ENCODE peak calls at places on chromosomes 4 and X, in nine cellular contexts. S, Z, C, U, L, V, B, P and N are unnamed samples. For H3K4me1 and H3K27me3, the result is how much of the 10 kb centered on the place peaks cover.

GRCh38 chrX:22634751-22635150 is 362.0 kb downstream of the CBLL2 start:
- DNase-seq in L (no peak), V (no peak), Z (no peak), C (no peak), U (no peak), P (peak), S (no peak), B (no peak), N (no peak)

GRCh38 chrX:47662144-47662657 is 3.2 kb upstream of the UXT start:
- DNase-seq in C (no peak), V (no peak), Z (no peak), B (no peak), U (no peak), S (peak), P (peak), L (no peak), N (no peak)

GRCh38 chr4:186904104-186904503 is 180.4 kb upstream of the FAT1 start:
- DNase-seq in B (no peak), S (no peak), C (no peak), U (no peak), Z (no peak), P (peak), L (no peak), V (no peak), N (no peak)

GRCh38 chrX:130523460-130524394 is 121.9 kb downstream of the RBMX2 start:
- DNase-seq in L (no peak), S (peak), U (peak), V (peak), C (peak), Z (no peak), P (peak), B (peak), N (peak)

GRCh38 chr4:24103434-24104168 is 213.8 kb upstream of the PPARGC1A start:
- DNase-seq in S (no peak), V (no peak), C (no peak), Z (no peak), P (peak), L (no peak), B (no peak), U (no peak), N (no peak)

GRCh38 chrX:49876750-49877149 is 2.5 kb upstream of the USP27X start:
- DNase-seq in S (no peak), B (peak), L (peak), Z (no peak), U (no peak), C (no peak), V (no peak), P (peak), N (no peak)

GRCh38 chr4:860561-860960 is 34.6 kb upstream of the CPLX1 start:
- DNase-seq in C (no peak), V (peak), P (no peak), Z (no peak), B (no peak), U (no peak), S (no peak), L (no peak), N (no peak)

GRCh38 chr4:150886597-150886996 is 128.5 kb downstream of the LRBA start:
- DNase-seq in B (no peak), Z (no peak), C (no peak), S (no peak), P (no peak), L (no peak), U (no peak), V (no peak), N (no peak)

DNA sequence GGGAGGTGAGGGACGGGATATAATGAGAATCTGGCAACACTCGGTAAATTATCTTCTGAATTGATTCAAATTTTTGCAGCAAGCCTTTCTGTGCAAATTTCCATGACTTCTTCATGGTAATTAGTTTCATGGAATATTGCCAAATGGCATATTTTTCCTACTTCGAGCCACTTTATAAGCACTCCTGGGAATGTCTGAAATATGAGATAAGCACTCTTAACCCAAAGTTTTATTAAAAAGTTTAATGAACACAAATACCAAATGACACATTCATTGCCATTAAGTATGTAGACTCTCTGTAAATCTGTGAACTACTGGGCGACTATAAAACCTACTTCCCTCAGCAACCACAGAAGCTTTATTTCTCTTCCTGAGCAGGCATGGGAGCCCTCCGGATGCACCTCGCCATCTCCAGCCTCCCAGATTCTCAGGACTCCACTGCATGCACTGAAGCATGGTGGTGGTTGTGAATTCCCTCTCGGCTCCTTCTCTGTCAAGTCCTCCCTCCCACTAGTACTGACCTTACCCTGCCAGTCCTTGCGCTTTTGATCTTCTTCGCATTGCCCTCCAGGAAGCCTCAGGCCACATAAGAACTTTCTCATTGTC is 154.4 kb upstream of the RPL34 start:
- DNase-seq in L (no peak), S (no peak), U (no peak), V (no peak), P (peak), Z (no peak), B (no peak), C (no peak), N (no peak)
- H3K4me1 ChIP-seq in L (under half), S (under half), U (under half), V (under half), P (under half), Z (under half), B (under half), C (under half), N (under half)

DNA sequence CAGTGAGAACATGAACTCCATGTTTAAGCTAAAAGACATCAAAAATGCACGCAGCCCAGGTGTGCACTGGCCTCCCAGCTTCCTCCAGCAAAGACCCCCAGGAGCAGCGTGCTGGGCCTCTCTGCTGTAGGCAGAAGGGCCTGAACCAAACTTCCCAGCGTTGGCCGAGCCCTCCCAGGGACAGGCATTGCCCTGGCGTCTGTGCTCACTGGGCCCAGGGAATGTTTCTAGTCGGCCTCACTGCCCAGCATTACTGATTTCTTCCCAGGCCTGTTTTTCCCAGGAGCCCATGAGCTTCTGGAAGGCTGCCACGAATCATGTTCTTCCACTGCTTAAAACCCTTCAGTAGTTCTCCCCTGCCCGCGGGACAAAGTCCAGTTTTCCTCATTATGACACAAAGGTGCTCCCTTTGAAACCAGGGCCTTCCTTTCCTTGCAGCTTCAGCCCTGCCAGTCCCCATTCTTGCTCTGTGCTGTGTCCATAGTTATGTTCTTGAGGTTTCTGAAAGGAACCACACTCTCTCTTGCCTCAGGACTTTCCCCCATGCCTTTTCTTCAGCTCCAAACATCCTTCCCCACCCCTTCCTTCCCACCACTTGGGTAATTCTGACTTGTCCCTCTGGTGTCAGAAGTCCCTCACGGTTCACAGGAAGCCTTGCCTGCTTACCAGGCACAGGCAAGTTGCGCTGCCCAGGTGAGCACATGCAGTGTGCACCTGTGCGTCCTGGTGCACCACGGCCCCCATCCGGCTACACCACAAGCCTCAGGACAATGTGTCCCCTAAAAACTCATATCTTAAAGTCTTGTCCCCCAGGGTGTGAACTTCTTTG is 93.4 kb upstream of the ENPP6 start:
- DNase-seq in B (peak), U (peak), V (no peak), S (no peak), Z (no peak), P (no peak), L (peak), C (no peak), N (peak)
- H3K27ac ChIP-seq in B (no peak), U (peak), V (no peak), S (no peak), Z (no peak), P (no peak), L (peak), C (no peak), N (no peak)

GRCh38 chr4:8157944-8158709 is 486 bp downstream of the ABLIM2 start:
- DNase-seq in L (no peak), V (peak), S (no peak), Z (no peak), P (no peak), C (no peak), U (no peak), B (no peak), N (no peak)
- H3K27me3 ChIP-seq in L (under half), V (under half), S (under half), Z (under half), P (under half), C (under half), U (under half), B (under half), N (under half)

DNA sequence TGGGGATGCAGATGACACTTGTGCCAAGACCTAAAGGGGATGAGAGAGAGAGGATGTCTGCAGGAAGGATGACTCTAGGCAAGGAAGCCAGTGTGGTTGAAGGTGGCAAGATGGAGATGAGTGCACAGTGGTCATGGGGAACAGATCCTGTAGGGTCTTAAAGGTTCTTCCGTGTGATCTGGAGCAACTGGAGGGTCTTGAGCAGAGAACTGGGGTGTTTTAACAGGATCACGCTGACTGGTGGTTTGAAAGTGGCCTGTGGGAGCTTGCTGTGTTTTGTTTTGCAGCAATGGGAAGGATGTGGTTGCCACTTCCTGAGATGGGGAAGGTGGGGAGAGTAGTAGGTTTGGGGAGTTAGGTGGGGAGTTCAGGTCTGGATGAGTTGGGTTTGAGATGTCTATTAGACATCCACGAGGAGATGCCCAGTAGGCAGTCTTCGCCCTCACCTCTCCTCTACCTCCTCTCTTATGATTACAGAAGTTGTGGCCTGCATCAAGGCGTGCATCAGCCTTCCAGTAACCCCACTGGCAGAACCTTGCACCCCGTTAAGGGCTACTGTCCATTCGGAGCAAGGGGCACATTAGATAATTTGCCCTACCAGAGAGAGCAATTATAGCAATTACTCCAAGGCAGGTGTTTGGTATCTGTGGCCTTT is 1.4 kb upstream of the STBD1 start:
- DNase-seq in B (no peak), L (no peak), V (no peak), S (no peak), Z (no peak), U (no peak), C (no peak), P (no peak), N (no peak)
- H3K4me1 ChIP-seq in B (under half), L (under half), V (under half), S (under half), Z (half or more), U (half or more), C (under half), P (under half), N (half or more)